ENCODE peak calls at places on chromosomes 16 and 17, in nine cellular contexts. X is lower lobe of right lung; Z is stomach; W is psoas muscle; S is dorsolateral prefrontal cortex; D is cardiac fibroblast; T is CD4-positive, alpha-beta T cell; H is mesothelial cell of epicardium; Y is brain microvascular endothelial cell. P is an unnamed sample.

GRCh38 chr17:76707985-76708807 is 2.6 kb downstream of the MXRA7 start:
- DNase-seq in X (no peak), Z (no peak), W (peak), S (peak), D (peak), T (no peak), H (no peak), Y (no peak), P (no peak)

GRCh38 chr17:49969794-49970389 is 902 bp downstream of the DLX4 start:
- DNase-seq in X (no peak), Z (no peak), W (no peak), S (no peak), D (no peak), T (no peak), H (no peak), Y (no peak), P (no peak)

GRCh38 chr16:674214-674881 is 1.1 kb upstream of the RHBDL1 start:
- DNase-seq in X (no peak), Z (no peak), W (no peak), S (no peak), D (no peak), T (no peak), H (no peak), Y (no peak), P (no peak)

GRCh38 chr16:31351937-31352315 is 3.0 kb upstream of the ITGAX start:
- DNase-seq in X (peak), Z (no peak), W (no peak), S (no peak), D (peak), T (no peak), H (no peak), Y (no peak), P (no peak)

GRCh38 chr17:77460514-77461046 is 319.8 kb downstream of the SEC14L1 start:
- DNase-seq in X (no peak), Z (no peak), W (no peak), S (no peak), D (no peak), T (no peak), H (no peak), Y (no peak), P (peak)

GRCh38 chr16:56558024-56558747 is 6.7 kb upstream of the MT4 start:
- DNase-seq in X (no peak), Z (no peak), W (peak), S (peak), D (peak), T (no peak), H (no peak), Y (peak), P (no peak)

GRCh38 chr17:67466251-67466650 is 89.2 kb downstream of the PITPNC1 start:
- DNase-seq in X (no peak), Z (no peak), W (no peak), S (no peak), D (no peak), T (no peak), H (no peak), Y (no peak), P (no peak)

GRCh38 chr16:56257666-56258359 is 66.5 kb downstream of the GNAO1 start:
- DNase-seq in X (no peak), Z (no peak), W (no peak), S (no peak), D (no peak), T (no peak), H (no peak), Y (no peak), P (no peak)

GRCh38 chr17:17675925-17676534 is 5.2 kb upstream of the RAI1 start:
- DNase-seq in X (no peak), Z (no peak), W (no peak), S (no peak), D (no peak), T (no peak), H (no peak), Y (no peak), P (no peak)

GRCh38 chr17:76081295-76082210 is 2.6 kb downstream of the ZACN start:
- DNase-seq in X (no peak), Z (no peak), W (no peak), S (no peak), D (no peak), T (no peak), H (no peak), Y (no peak), P (no peak)

GRCh38 chr16:22007159-22007508 is 777 bp upstream of the MOSMO start:
- DNase-seq in X (no peak), Z (no peak), W (no peak), S (no peak), D (no peak), T (no peak), H (no peak), Y (no peak), P (no peak)

DNA sequence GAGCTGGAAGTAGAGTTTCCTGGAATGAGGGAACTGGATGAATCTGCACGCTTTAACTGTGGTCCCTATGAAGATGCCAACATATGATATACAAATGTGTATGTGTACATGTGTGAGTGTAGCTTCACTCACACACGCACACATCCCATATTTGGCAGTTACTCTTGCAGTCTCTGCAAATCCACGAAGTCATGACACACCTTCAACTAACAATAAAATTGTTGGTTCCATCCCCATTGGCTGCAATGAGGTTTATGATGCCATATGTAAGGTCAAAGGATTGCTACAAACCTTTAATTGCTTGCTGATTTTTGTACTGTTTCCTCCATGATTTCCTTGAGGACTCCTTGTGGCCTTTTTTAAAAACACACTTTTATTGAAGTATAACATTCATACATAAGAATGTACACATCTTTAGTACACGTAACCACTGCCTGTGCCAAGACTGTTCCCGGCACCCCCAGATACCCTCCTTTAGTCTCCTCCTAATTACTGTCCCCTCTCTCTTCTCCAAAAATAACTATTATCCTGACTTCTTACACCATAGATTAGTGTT is 22.0 kb downstream of the MYO1D start:
- DNase-seq in X (no peak), Z (no peak), W (no peak), S (no peak), D (no peak), T (no peak), H (no peak), Y (no peak), P (no peak)
- TF ChIP-seq CTCF in X (no peak), Z (no peak), W (no peak), S (no peak), D (peak), T (no peak), H (peak), Y (peak), P (peak)

GRCh38 chr17:44400226-44400847 is 10.9 kb upstream of the ITGA2B start:
- DNase-seq in X (no peak), Z (no peak), W (no peak), S (no peak), D (peak), T (no peak), H (no peak), Y (peak), P (no peak)
- TF ChIP-seq CTCF in X (no peak), Z (peak), W (peak), S (peak), D (peak), T (no peak), H (peak), Y (peak), P (peak)

GRCh38 chr17:63436523-63437110 is 9.5 kb downstream of the CYB561 start:
- DNase-seq in X (no peak), Z (peak), W (no peak), S (peak), D (no peak), T (no peak), H (no peak), Y (no peak), P (no peak)

GRCh38 chr17:63435681-63436522 is 10.2 kb downstream of the CYB561 start:
- DNase-seq in X (no peak), Z (peak), W (no peak), S (no peak), D (no peak), T (no peak), H (no peak), Y (no peak), P (no peak)

GRCh38 chr17:63437287-63438091 is 8.6 kb downstream of the CYB561 start:
- DNase-seq in X (no peak), Z (peak), W (no peak), S (peak), D (no peak), T (no peak), H (no peak), Y (no peak), P (no peak)

GRCh38 chr17:63433746-63434591 is 12.1 kb downstream of the CYB561 start:
- DNase-seq in X (no peak), Z (peak), W (peak), S (peak), D (peak), T (no peak), H (no peak), Y (peak), P (no peak)

GRCh38 chr17:63434951-63435571 is 11.0 kb downstream of the CYB561 start:
- DNase-seq in X (peak), Z (peak), W (peak), S (peak), D (peak), T (peak), H (no peak), Y (no peak), P (no peak)
- TF ChIP-seq CTCF in X (peak), Z (no peak), W (no peak), S (no peak), D (no peak), T (no peak), H (no peak), Y (peak), P (no peak)

DNA sequence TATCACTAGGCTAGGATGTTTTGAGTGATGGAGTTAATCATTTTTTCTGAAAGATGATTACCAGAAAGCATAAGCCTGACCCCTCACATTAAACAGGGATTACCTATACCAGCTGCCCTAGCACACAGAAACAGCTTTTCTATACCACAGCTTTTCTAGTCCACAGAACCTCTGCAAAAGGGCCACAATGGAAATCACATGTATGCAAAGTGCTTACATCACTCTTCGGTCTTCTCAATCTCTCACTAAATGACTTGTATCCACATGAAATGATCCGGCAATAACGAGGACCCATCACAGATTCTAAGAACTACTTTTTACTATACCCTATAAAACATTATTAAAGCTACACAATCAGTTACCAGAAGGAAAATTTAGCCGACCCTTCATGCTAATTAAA is 2.6 kb downstream of the CSNK2A2 start:
- DNase-seq in X (no peak), Z (no peak), W (no peak), S (no peak), D (no peak), T (no peak), H (no peak), Y (no peak), P (no peak)
- TF ChIP-seq CTCF in X (no peak), Z (no peak), W (no peak), S (no peak), D (no peak), T (no peak), H (no peak), Y (no peak), P (no peak)

DNA sequence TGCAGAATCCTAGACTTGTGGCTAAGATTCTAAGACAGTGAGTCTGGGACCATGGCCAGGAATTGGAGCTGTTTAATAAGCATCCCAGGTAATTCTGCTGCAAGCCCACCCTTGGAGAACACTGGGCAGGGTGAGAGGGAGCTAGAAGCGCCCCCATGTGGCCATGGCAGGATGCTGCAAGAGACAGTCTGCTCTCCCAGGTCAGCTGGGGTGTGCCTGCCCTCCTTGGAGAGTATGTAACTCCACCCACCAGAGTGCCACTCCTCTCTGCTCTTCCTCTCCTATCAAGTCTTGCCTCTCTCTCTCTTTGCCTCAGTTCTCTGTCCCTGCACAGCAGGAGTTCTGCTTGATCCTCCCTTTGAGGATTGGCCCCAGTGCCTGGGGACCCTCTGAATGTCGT is 14.9 kb downstream of the RCVRN start:
- DNase-seq in X (peak), Z (no peak), W (no peak), S (no peak), D (no peak), T (no peak), H (no peak), Y (no peak), P (no peak)
- TF ChIP-seq CTCF in X (peak), Z (no peak), W (peak), S (no peak), D (no peak), T (no peak), H (peak), Y (peak), P (peak)